ENCODE peak calls at places on chromosome 12, in five cellular contexts. A, D, U, C and K are unnamed samples.

GRCh38 chr12:998020-998874 is 7.2 kb downstream of the ERC1 start:
- DNase-seq in A (no peak), D (no peak), U (no peak), C (no peak), K (no peak)

GRCh38 chr12:60920841-60921495 is 1325.1 kb downstream of the SLC16A7 start:
- DNase-seq in U (no peak), C (no peak), A (no peak), D (no peak), K (no peak)

GRCh38 chr12:94263905-94264655 is 115.7 kb downstream of the PLXNC1 start:
- DNase-seq in D (no peak), C (no peak), U (no peak), A (no peak), K (peak)

GRCh38 chr12:13546231-13546630 is 349.7 kb downstream of the EMP1 start:
- DNase-seq in D (no peak), U (no peak), A (no peak), C (no peak), K (no peak)

GRCh38 chr12:2397356-2398045 is 344.7 kb downstream of the CACNA1C start:
- DNase-seq in A (no peak), C (no peak), U (no peak), D (no peak), K (no peak)

GRCh38 chr12:6336859-6337744 is 4.8 kb downstream of the TNFRSF1A start:
- DNase-seq in C (no peak), D (no peak), A (no peak), U (no peak), K (no peak)

GRCh38 chr12:105418232-105418631 is 87.7 kb downstream of the C12orf75 start:
- DNase-seq in C (no peak), A (no peak), D (no peak), U (no peak), K (no peak)

GRCh38 chr12:6963016-6963731 is 7.3 kb downstream of the PHB2 start:
- DNase-seq in A (peak), C (no peak), D (no peak), U (peak), K (peak)

GRCh38 chr12:94545937-94546771 is 86.5 kb upstream of the CEP83 start:
- DNase-seq in A (peak), U (peak), C (peak), D (no peak), K (no peak)